ENCODE peak calls at places on chromosome 13, in ten cellular contexts. One of them, this sample, is unnamed.

GRCh38 chr13:96768524-96768923 is 225.8 kb downstream of the OXGR1 start:
- DNase-seq in aorta: no peak
- DNase-seq in esophagus squamous epithelium: no peak
- DNase-seq in neuronal stem cell: no peak
- DNase-seq in right cardiac atrium: no peak
- DNase-seq in fibroblast of pulmonary artery: no peak
- DNase-seq in skeletal muscle cell: no peak
- DNase-seq in CD8-positive, alpha-beta T cell: no peak
- DNase-seq in ovary: no peak
- DNase-seq in lower lobe of right lung: no peak
- DNase-seq in this sample: no peak

GRCh38 chr13:105846923-105847322 is 688.5 kb downstream of the EFNB2 start:
- DNase-seq in CD8-positive, alpha-beta T cell: no peak
- DNase-seq in fibroblast of pulmonary artery: no peak
- DNase-seq in lower lobe of right lung: no peak
- DNase-seq in neuronal stem cell: no peak
- DNase-seq in esophagus squamous epithelium: no peak
- DNase-seq in aorta: no peak
- DNase-seq in right cardiac atrium: no peak
- DNase-seq in skeletal muscle cell: no peak
- DNase-seq in ovary: no peak
- DNase-seq in this sample: no peak

GRCh38 chr13:113942591-113943103 is 31.2 kb downstream of the C13orf46 start:
- DNase-seq in right cardiac atrium: no peak
- DNase-seq in fibroblast of pulmonary artery: no peak
- DNase-seq in CD8-positive, alpha-beta T cell: no peak
- DNase-seq in ovary: peak; percentile 23
- DNase-seq in esophagus squamous epithelium: no peak
- DNase-seq in skeletal muscle cell: no peak
- DNase-seq in neuronal stem cell: no peak
- DNase-seq in lower lobe of right lung: no peak
- DNase-seq in aorta: peak; percentile 77
- DNase-seq in this sample: no peak

GRCh38 chr13:25717798-25718197 is 334.0 kb downstream of the SHISA2 start:
- DNase-seq in neuronal stem cell: no peak
- DNase-seq in aorta: no peak
- DNase-seq in fibroblast of pulmonary artery: no peak
- DNase-seq in esophagus squamous epithelium: no peak
- DNase-seq in skeletal muscle cell: no peak
- DNase-seq in right cardiac atrium: no peak
- DNase-seq in CD8-positive, alpha-beta T cell: no peak
- DNase-seq in ovary: no peak
- DNase-seq in lower lobe of right lung: no peak
- DNase-seq in this sample: no peak

GRCh38 chr13:40271511-40271910 is 394.9 kb downstream of the FOXO1 start:
- DNase-seq in fibroblast of pulmonary artery: no peak
- DNase-seq in lower lobe of right lung: peak; percentile 46
- DNase-seq in CD8-positive, alpha-beta T cell: no peak
- DNase-seq in skeletal muscle cell: no peak
- DNase-seq in right cardiac atrium: peak; percentile 81
- DNase-seq in ovary: no peak
- DNase-seq in neuronal stem cell: no peak
- DNase-seq in esophagus squamous epithelium: no peak
- DNase-seq in aorta: no peak
- DNase-seq in this sample: no peak

GRCh38 chr13:25406377-25406776 is 34.6 kb downstream of the ATP8A2 start:
- DNase-seq in esophagus squamous epithelium: no peak
- DNase-seq in skeletal muscle cell: no peak
- DNase-seq in lower lobe of right lung: no peak
- DNase-seq in CD8-positive, alpha-beta T cell: no peak
- DNase-seq in aorta: no peak
- DNase-seq in ovary: no peak
- DNase-seq in fibroblast of pulmonary artery: no peak
- DNase-seq in neuronal stem cell: no peak
- DNase-seq in right cardiac atrium: no peak
- DNase-seq in this sample: no peak

GRCh38 chr13:56515441-56515840 is 625.3 kb upstream of the PRR20A start:
- DNase-seq in skeletal muscle cell: no peak
- DNase-seq in esophagus squamous epithelium: no peak
- DNase-seq in lower lobe of right lung: no peak
- DNase-seq in CD8-positive, alpha-beta T cell: no peak
- DNase-seq in ovary: no peak
- DNase-seq in neuronal stem cell: no peak
- DNase-seq in right cardiac atrium: no peak
- DNase-seq in aorta: no peak
- DNase-seq in fibroblast of pulmonary artery: no peak
- DNase-seq in this sample: no peak

GRCh38 chr13:97321616-97322321 is 99.6 kb downstream of the MBNL2 start:
- DNase-seq in right cardiac atrium: no peak
- DNase-seq in fibroblast of pulmonary artery: no peak
- DNase-seq in skeletal muscle cell: no peak
- DNase-seq in esophagus squamous epithelium: no peak
- DNase-seq in CD8-positive, alpha-beta T cell: no peak
- DNase-seq in lower lobe of right lung: no peak
- DNase-seq in ovary: no peak
- DNase-seq in neuronal stem cell: no peak
- DNase-seq in aorta: no peak
- DNase-seq in this sample: no peak

GRCh38 chr13:104757712-104758111 is 1691.5 kb upstream of the SLC10A2 start:
- DNase-seq in lower lobe of right lung: no peak
- DNase-seq in neuronal stem cell: no peak
- DNase-seq in fibroblast of pulmonary artery: peak; percentile 9
- DNase-seq in CD8-positive, alpha-beta T cell: no peak
- DNase-seq in skeletal muscle cell: no peak
- DNase-seq in ovary: no peak
- DNase-seq in esophagus squamous epithelium: no peak
- DNase-seq in right cardiac atrium: no peak
- DNase-seq in aorta: no peak
- DNase-seq in this sample: no peak

GRCh38 chr13:27161980-27162379 is 9.6 kb downstream of the USP12 start:
- DNase-seq in ovary: no peak
- DNase-seq in lower lobe of right lung: no peak
- DNase-seq in skeletal muscle cell: no peak
- DNase-seq in fibroblast of pulmonary artery: no peak
- DNase-seq in neuronal stem cell: no peak
- DNase-seq in right cardiac atrium: no peak
- DNase-seq in esophagus squamous epithelium: no peak
- DNase-seq in CD8-positive, alpha-beta T cell: no peak
- DNase-seq in aorta: no peak
- DNase-seq in this sample: no peak

GRCh38 chr13:27161423-27161822 is 10.2 kb downstream of the USP12 start:
- DNase-seq in ovary: no peak
- DNase-seq in skeletal muscle cell: no peak
- DNase-seq in esophagus squamous epithelium: no peak
- DNase-seq in right cardiac atrium: no peak
- DNase-seq in aorta: no peak
- DNase-seq in CD8-positive, alpha-beta T cell: no peak
- DNase-seq in lower lobe of right lung: no peak
- DNase-seq in neuronal stem cell: no peak
- DNase-seq in fibroblast of pulmonary artery: no peak
- DNase-seq in this sample: no peak

GRCh38 chr13:27160657-27161174 is 10.9 kb downstream of the USP12 start:
- DNase-seq in skeletal muscle cell: no peak
- DNase-seq in neuronal stem cell: no peak
- DNase-seq in ovary: no peak
- DNase-seq in lower lobe of right lung: no peak
- DNase-seq in fibroblast of pulmonary artery: no peak
- DNase-seq in esophagus squamous epithelium: no peak
- DNase-seq in aorta: no peak
- DNase-seq in right cardiac atrium: no peak
- DNase-seq in CD8-positive, alpha-beta T cell: no peak
- DNase-seq in this sample: no peak

GRCh38 chr13:27159806-27160563 is 11.6 kb downstream of the USP12 start:
- DNase-seq in skeletal muscle cell: no peak
- DNase-seq in CD8-positive, alpha-beta T cell: no peak
- DNase-seq in fibroblast of pulmonary artery: no peak
- DNase-seq in esophagus squamous epithelium: no peak
- DNase-seq in right cardiac atrium: no peak
- DNase-seq in aorta: no peak
- DNase-seq in neuronal stem cell: no peak
- DNase-seq in ovary: no peak
- DNase-seq in lower lobe of right lung: no peak
- DNase-seq in this sample: no peak

GRCh38 chr13:27158335-27158734 is 13.3 kb downstream of the USP12 start:
- DNase-seq in fibroblast of pulmonary artery: no peak
- DNase-seq in neuronal stem cell: no peak
- DNase-seq in lower lobe of right lung: no peak
- DNase-seq in aorta: no peak
- DNase-seq in right cardiac atrium: no peak
- DNase-seq in CD8-positive, alpha-beta T cell: no peak
- DNase-seq in skeletal muscle cell: no peak
- DNase-seq in ovary: no peak
- DNase-seq in esophagus squamous epithelium: no peak
- DNase-seq in this sample: no peak
- H3K4me3 ChIP-seq in fibroblast of pulmonary artery: no peak overlapping the region
- H3K4me3 ChIP-seq in neuronal stem cell: no peak overlapping the region
- H3K4me3 ChIP-seq in lower lobe of right lung: no peak overlapping the region
- H3K4me3 ChIP-seq in aorta: no peak overlapping the region
- H3K4me3 ChIP-seq in right cardiac atrium: no peak overlapping the region
- H3K4me3 ChIP-seq in CD8-positive, alpha-beta T cell: no peak overlapping the region
- H3K4me3 ChIP-seq in skeletal muscle cell: no peak overlapping the region
- H3K4me3 ChIP-seq in ovary: no peak overlapping the region
- H3K4me3 ChIP-seq in esophagus squamous epithelium: no peak overlapping the region
- H3K4me3 ChIP-seq in this sample: no peak overlapping the region

GRCh38 chr13:91172160-91172559 is 175.3 kb upstream of the MIR17HG start:
- DNase-seq in CD8-positive, alpha-beta T cell: no peak
- DNase-seq in ovary: no peak
- DNase-seq in fibroblast of pulmonary artery: no peak
- DNase-seq in right cardiac atrium: no peak
- DNase-seq in skeletal muscle cell: no peak
- DNase-seq in lower lobe of right lung: no peak
- DNase-seq in neuronal stem cell: no peak
- DNase-seq in aorta: no peak
- DNase-seq in esophagus squamous epithelium: no peak
- DNase-seq in this sample: no peak

GRCh38 chr13:91169641-91170040 is 177.8 kb upstream of the MIR17HG start:
- DNase-seq in lower lobe of right lung: no peak
- DNase-seq in ovary: no peak
- DNase-seq in right cardiac atrium: no peak
- DNase-seq in CD8-positive, alpha-beta T cell: no peak
- DNase-seq in skeletal muscle cell: no peak
- DNase-seq in neuronal stem cell: no peak
- DNase-seq in aorta: no peak
- DNase-seq in esophagus squamous epithelium: no peak
- DNase-seq in fibroblast of pulmonary artery: no peak
- DNase-seq in this sample: no peak

GRCh38 chr13:91174886-91175501 is 172.5 kb upstream of the MIR17HG start:
- DNase-seq in fibroblast of pulmonary artery: no peak
- DNase-seq in CD8-positive, alpha-beta T cell: no peak
- DNase-seq in skeletal muscle cell: no peak
- DNase-seq in lower lobe of right lung: peak; percentile 33
- DNase-seq in aorta: peak; percentile 73
- DNase-seq in neuronal stem cell: no peak
- DNase-seq in ovary: no peak
- DNase-seq in right cardiac atrium: peak; percentile 34
- DNase-seq in esophagus squamous epithelium: no peak
- DNase-seq in this sample: no peak
- H3K4me3 ChIP-seq in fibroblast of pulmonary artery: peak overlapping the region; percentile 32
- H3K4me3 ChIP-seq in CD8-positive, alpha-beta T cell: no peak overlapping the region
- H3K4me3 ChIP-seq in skeletal muscle cell: peak overlapping the region; percentile 17
- H3K4me3 ChIP-seq in lower lobe of right lung: peak overlapping the region; percentile 47
- H3K4me3 ChIP-seq in aorta: peak overlapping the region; percentile 11
- H3K4me3 ChIP-seq in neuronal stem cell: no peak overlapping the region
- H3K4me3 ChIP-seq in ovary: no peak overlapping the region
- H3K4me3 ChIP-seq in right cardiac atrium: peak overlapping the region; percentile 31
- H3K4me3 ChIP-seq in esophagus squamous epithelium: peak overlapping the region; percentile 62
- H3K4me3 ChIP-seq in this sample: no peak overlapping the region

GRCh38 chr13:34343413-34343812 is 525.5 kb downstream of the RFC3 start:
- DNase-seq in right cardiac atrium: no peak
- DNase-seq in lower lobe of right lung: no peak
- DNase-seq in ovary: no peak
- DNase-seq in skeletal muscle cell: no peak
- DNase-seq in esophagus squamous epithelium: no peak
- DNase-seq in neuronal stem cell: no peak
- DNase-seq in fibroblast of pulmonary artery: peak; percentile 51
- DNase-seq in aorta: no peak
- DNase-seq in CD8-positive, alpha-beta T cell: no peak
- DNase-seq in this sample: no peak

GRCh38 chr13:34344761-34345600 is 527.0 kb downstream of the RFC3 start:
- DNase-seq in aorta: no peak
- DNase-seq in CD8-positive, alpha-beta T cell: no peak
- DNase-seq in fibroblast of pulmonary artery: no peak
- DNase-seq in skeletal muscle cell: no peak
- DNase-seq in neuronal stem cell: no peak
- DNase-seq in esophagus squamous epithelium: no peak
- DNase-seq in lower lobe of right lung: no peak
- DNase-seq in right cardiac atrium: no peak
- DNase-seq in ovary: no peak
- DNase-seq in this sample: no peak

GRCh38 chr13:34347784-34348573 is 530.0 kb downstream of the RFC3 start:
- DNase-seq in right cardiac atrium: no peak
- DNase-seq in CD8-positive, alpha-beta T cell: no peak
- DNase-seq in skeletal muscle cell: no peak
- DNase-seq in ovary: no peak
- DNase-seq in aorta: no peak
- DNase-seq in fibroblast of pulmonary artery: no peak
- DNase-seq in lower lobe of right lung: no peak
- DNase-seq in esophagus squamous epithelium: no peak
- DNase-seq in neuronal stem cell: no peak
- DNase-seq in this sample: no peak

GRCh38 chr13:34346626-34347025 is 528.7 kb downstream of the RFC3 start:
- DNase-seq in ovary: no peak
- DNase-seq in aorta: no peak
- DNase-seq in fibroblast of pulmonary artery: no peak
- DNase-seq in right cardiac atrium: no peak
- DNase-seq in CD8-positive, alpha-beta T cell: no peak
- DNase-seq in neuronal stem cell: no peak
- DNase-seq in esophagus squamous epithelium: no peak
- DNase-seq in lower lobe of right lung: no peak
- DNase-seq in skeletal muscle cell: no peak
- DNase-seq in this sample: no peak

DNA sequence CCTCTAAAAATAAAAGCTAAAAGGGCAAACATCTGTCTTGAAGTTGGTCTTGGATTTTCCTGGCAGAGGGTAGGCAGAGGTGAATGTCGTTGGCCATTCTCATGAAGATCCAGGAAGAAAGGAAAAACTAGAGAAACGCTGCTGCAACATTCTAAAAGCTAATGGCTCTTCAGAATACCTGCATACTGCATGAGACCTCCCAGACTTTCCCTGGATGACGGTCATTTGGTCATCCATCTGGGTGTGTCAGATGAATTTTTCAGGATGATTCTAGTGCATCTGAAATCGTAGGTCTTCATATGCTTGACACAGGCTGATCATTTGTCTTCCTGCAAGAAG is 527.6 kb downstream of the RFC3 start:
- DNase-seq in esophagus squamous epithelium: no peak
- DNase-seq in skeletal muscle cell: no peak
- DNase-seq in aorta: no peak
- DNase-seq in lower lobe of right lung: no peak
- DNase-seq in right cardiac atrium: no peak
- DNase-seq in ovary: no peak
- DNase-seq in neuronal stem cell: no peak
- DNase-seq in CD8-positive, alpha-beta T cell: no peak
- DNase-seq in fibroblast of pulmonary artery: no peak
- DNase-seq in this sample: no peak
- H3K4me3 ChIP-seq in esophagus squamous epithelium: no peak overlapping the region
- H3K4me3 ChIP-seq in skeletal muscle cell: no peak overlapping the region
- H3K4me3 ChIP-seq in aorta: no peak overlapping the region
- H3K4me3 ChIP-seq in lower lobe of right lung: no peak overlapping the region
- H3K4me3 ChIP-seq in right cardiac atrium: no peak overlapping the region
- H3K4me3 ChIP-seq in ovary: no peak overlapping the region
- H3K4me3 ChIP-seq in neuronal stem cell: no peak overlapping the region
- H3K4me3 ChIP-seq in CD8-positive, alpha-beta T cell: no peak overlapping the region
- H3K4me3 ChIP-seq in fibroblast of pulmonary artery: no peak overlapping the region
- H3K4me3 ChIP-seq in this sample: no peak overlapping the region

GRCh38 chr13:66994097-66994496 is 236.0 kb downstream of the PCDH9 start:
- DNase-seq in ovary: no peak
- DNase-seq in aorta: peak; percentile 78
- DNase-seq in esophagus squamous epithelium: no peak
- DNase-seq in lower lobe of right lung: peak; percentile 73
- DNase-seq in skeletal muscle cell: peak; percentile 38
- DNase-seq in right cardiac atrium: peak; percentile 81
- DNase-seq in neuronal stem cell: peak; percentile 65
- DNase-seq in fibroblast of pulmonary artery: peak; percentile 79
- DNase-seq in CD8-positive, alpha-beta T cell: no peak
- DNase-seq in this sample: peak; percentile 8
- H3K4me3 ChIP-seq in ovary: no peak overlapping the region
- H3K4me3 ChIP-seq in aorta: peak overlapping the region; percentile 41
- H3K4me3 ChIP-seq in esophagus squamous epithelium: peak overlapping the region; percentile 42
- H3K4me3 ChIP-seq in lower lobe of right lung: peak overlapping the region; percentile 36
- H3K4me3 ChIP-seq in skeletal muscle cell: no peak overlapping the region
- H3K4me3 ChIP-seq in right cardiac atrium: peak overlapping the region; percentile 40
- H3K4me3 ChIP-seq in neuronal stem cell: no peak overlapping the region
- H3K4me3 ChIP-seq in fibroblast of pulmonary artery: peak overlapping the region; percentile 38
- H3K4me3 ChIP-seq in CD8-positive, alpha-beta T cell: no peak overlapping the region
- H3K4me3 ChIP-seq in this sample: no peak overlapping the region

This sample was measured in GM12864.